ENCODE peak calls at places on chromosomes 11 and 22, in five cellular contexts. I is ovary, T is NCI-H1092, Y is cardiac fibroblast, Q is astrocyte of the spinal cord. L is an unnamed sample.

GRCh38 chr11:33928564-33928963 is 36.7 kb upstream of the LMO2 start:
- DNase-seq in I (no peak), T (no peak), Y (no peak), Q (no peak), L (no peak)

GRCh38 chr22:19716829-19717105 is 2.5 kb downstream of the SEPTIN5 start:
- DNase-seq in I (no peak), T (no peak), Y (no peak), Q (no peak), L (no peak)

GRCh38 chr11:22778642-22779041 is 51.0 kb downstream of the SVIP start:
- DNase-seq in I (no peak), T (no peak), Y (no peak), Q (no peak), L (no peak)

GRCh38 chr11:129720156-129720555 is 95.5 kb upstream of the TMEM45B start:
- DNase-seq in I (no peak), T (no peak), Y (no peak), Q (no peak), L (no peak)

GRCh38 chr11:118318112-118319030 is 13.8 kb downstream of the CD3E start:
- DNase-seq in I (no peak), T (no peak), Y (no peak), Q (no peak), L (no peak)

GRCh38 chr11:1260023-1260501 is 37.2 kb downstream of the MUC5B start:
- DNase-seq in I (no peak), T (no peak), Y (peak), Q (no peak), L (no peak)

GRCh38 chr11:46090375-46090774 is 30.9 kb downstream of the PHF21A start:
- DNase-seq in I (no peak), T (no peak), Y (no peak), Q (no peak), L (no peak)

GRCh38 chr11:96082002-96082899 is 158.3 kb upstream of the MTMR2 start:
- DNase-seq in I (no peak), T (no peak), Y (peak), Q (no peak), L (no peak)

GRCh38 chr11:59615132-59615636 is 390 bp downstream of the OSBP start:
- DNase-seq in I (peak), T (peak), Y (no peak), Q (no peak), L (peak)

GRCh38 chr22:49934144-49934890 is 15.9 kb downstream of the CRELD2 start:
- DNase-seq in I (peak), T (no peak), Y (peak), Q (peak), L (peak)

GRCh38 chr11:67024410-67024809 is 1.5 kb downstream of the SYT12 start:
- DNase-seq in I (no peak), T (no peak), Y (no peak), Q (no peak), L (no peak)

GRCh38 chr11:7668911-7669310 is 4.4 kb downstream of the CYB5R2 start:
- DNase-seq in I (no peak), T (no peak), Y (peak), Q (no peak), L (no peak)

GRCh38 chr11:75603791-75604736 is 42.0 kb downstream of the SERPINH1 start:
- DNase-seq in I (no peak), T (no peak), Y (peak), Q (peak), L (peak)

GRCh38 chr11:118607401-118608267 is at the start of gene PHLDB1:
- DNase-seq in I (peak), T (no peak), Y (peak), Q (peak), L (peak)